ENCODE peak calls at places on chromosomes 3 and 15, in four cellular contexts. O is HEK293T; T is stimulated activated CD8-positive, alpha-beta memory T cell treated with anti-CD3 and anti-CD28 coated beads, Interleukin-12 subunit alpha, Interleukin-12 subunit beta, amount 100 ng/mL, for 4 hours; A is T-helper 2 cell. U is an unnamed sample.

GRCh38 chr3:60920519-60920918 is 330.7 kb downstream of the FHIT start:
- DNase-seq in O (no peak), A (no peak), T (no peak), U (no peak)

GRCh38 chr3:194278186-194278845 is 72.8 kb downstream of the CPN2 start:
- DNase-seq in O (no peak), T (no peak), A (no peak), U (no peak)

GRCh38 chr3:69096299-69096698 is 11.6 kb downstream of the ARL6IP5 start:
- DNase-seq in A (no peak), O (no peak), T (no peak), U (no peak)

GRCh38 chr3:101853465-101853864 is 4.2 kb downstream of the NFKBIZ start:
- DNase-seq in O (no peak), A (no peak), T (no peak), U (no peak)

GRCh38 chr3:16548721-16549120 is 35.2 kb upstream of the RFTN1 start:
- DNase-seq in A (no peak), T (no peak), O (no peak), U (no peak)

GRCh38 chr15:85504739-85505676 is 124.6 kb downstream of the AKAP13 start:
- DNase-seq in A (peak; percentile 23), O (peak; percentile 29), T (no peak), U (peak; percentile 5)

GRCh38 chr3:55330355-55330754 is 156.8 kb downstream of the WNT5A start:
- DNase-seq in A (no peak), O (no peak), T (no peak), U (no peak)

GRCh38 chr15:56532766-56533455 is 68.0 kb upstream of the MNS1 start:
- DNase-seq in O (no peak), A (no peak), T (no peak), U (no peak)

GRCh38 chr3:27195059-27195458 is 174.1 kb downstream of the NEK10 start:
- DNase-seq in O (no peak), T (no peak), A (no peak), U (no peak)

GRCh38 chr15:74540135-74540760 is 772 bp upstream of the ARID3B start:
- DNase-seq in T (no peak), A (no peak), O (no peak), U (no peak)

GRCh38 chr3:66021731-66022131 is 17.0 kb downstream of the MAGI1 start:
- DNase-seq in A (no peak), O (no peak), T (no peak), U (no peak)

GRCh38 chr3:39124876-39125836 is 17.7 kb downstream of the TTC21A start:
- DNase-seq in O (no peak), A (no peak), T (no peak), U (no peak)

GRCh38 chr3:197022405-197023231 is 7.0 kb downstream of the MELTF start:
- DNase-seq in A (no peak), T (no peak), O (no peak), U (no peak)

GRCh38 chr3:188283347-188283746 is 129.4 kb downstream of the LPP start:
- DNase-seq in T (no peak), A (no peak), O (no peak), U (no peak)

GRCh38 chr3:171790574-171790897 is 19.7 kb downstream of the PLD1 start:
- DNase-seq in T (no peak), O (no peak), A (no peak), U (no peak)

GRCh38 chr3:187838016-187838535 is 92.8 kb upstream of the BCL6 start:
- DNase-seq in T (no peak), O (no peak), A (no peak), U (no peak)

GRCh38 chr3:125078961-125079674 is 23.3 kb upstream of the HEG1 start:
- DNase-seq in A (no peak), O (no peak), T (no peak), U (no peak)

GRCh38 chr3:71891483-71891882 is 106.5 kb upstream of the PROK2 start:
- DNase-seq in O (no peak), T (no peak), A (no peak), U (no peak)

GRCh38 chr15:92936138-92936537 is 36.0 kb downstream of the CHD2 start:
- DNase-seq in A (no peak), O (no peak), T (no peak), U (no peak)

GRCh38 chr3:141575879-141576743 is 89.3 kb downstream of the RASA2 start:
- DNase-seq in T (no peak), A (no peak), O (no peak), U (no peak)

GRCh38 chr3:46674031-46674592 is 19.4 kb downstream of the ALS2CL start:
- DNase-seq in T (no peak), A (no peak), O (peak; percentile 40), U (no peak)

GRCh38 chr3:18189651-18190050 is 235.5 kb downstream of the SATB1 start:
- DNase-seq in A (no peak), T (no peak), O (no peak), U (no peak)

GRCh38 chr3:142117052-142117451 is 32.3 kb downstream of the TFDP2 start:
- DNase-seq in T (no peak), A (no peak), O (no peak), U (no peak)

GRCh38 chr3:65018801-65019200 is 331.0 kb upstream of the ADAMTS9 start:
- DNase-seq in O (no peak), A (no peak), T (no peak), U (no peak)

GRCh38 chr3:31724681-31725080 is 192.0 kb downstream of the STT3B start:
- DNase-seq in A (no peak), T (no peak), O (peak; percentile 28), U (no peak)

GRCh38 chr15:100900136-100900894 is 18.8 kb upstream of the LRRK1 start:
- DNase-seq in T (no peak), A (no peak), O (no peak), U (no peak)

GRCh38 chr3:173529062-173529711 is 131.6 kb downstream of the NLGN1 start:
- DNase-seq in A (no peak), T (no peak), O (peak; percentile 39), U (no peak)

GRCh38 chr15:82850242-82850591 is 40.8 kb downstream of the WHAMM start:
- DNase-seq in A (no peak), O (no peak), T (no peak), U (no peak)

GRCh38 chr15:83250766-83251165 is 33.7 kb downstream of the BNC1 start:
- DNase-seq in O (no peak), T (no peak), A (no peak), U (no peak)

GRCh38 chr3:115766587-115767492 is 143.5 kb downstream of the GAP43 start:
- DNase-seq in A (no peak), T (no peak), O (no peak), U (no peak)

GRCh38 chr3:94822298-94822697 is 759.4 kb downstream of the NSUN3 start:
- DNase-seq in T (no peak), A (no peak), O (no peak), U (no peak)

U was measured in activated T-helper 1 cell treated with anti-CD3 and anti-CD28 coated beads, Interleukin-12 subunit alpha, Interleukin-12 subunit beta, Interleukin-2, Interleukin-4 antibody, amounts not matched to agents 30 ng/mL and 10 ng/mL and 1 ng/mL, durations not matched to agents 14 hours and 24 hours and 36 hours.